ENCODE peak calls at places on chromosomes 16 and 17, in five cellular contexts. Z is nephron progenitor cell; C is skeletal muscle cell; S is activated T-helper 1 cell treated with anti-CD3 and anti-CD28 coated beads, Interleukin-12 subunit alpha, Interleukin-12 subunit beta, Interleukin-2, Interleukin-4 antibody, amounts not matched to agents 30 ng/mL and 10 ng/mL and 1 ng/mL, durations not matched to agents 14 hours and 24 hours and 36 hours; O is activated naive CD4-positive, alpha-beta T cell. H is an unnamed sample.

GRCh38 chr17:69972251-69972650 is 102.8 kb upstream of the KCNJ16 start:
- DNase-seq in Z (no peak), C (no peak), S (no peak), O (no peak), H (peak; percentile 18)

GRCh38 chr17:82868715-82869131 is 28.9 kb upstream of the ZNF750 start:
- DNase-seq in Z (no peak), C (no peak), S (no peak), O (no peak), H (no peak)

GRCh38 chr17:72034000-72034399 is 86.8 kb upstream of the SOX9 start:
- DNase-seq in Z (no peak), C (no peak), S (no peak), O (no peak), H (no peak)

GRCh38 chr17:22310717-22311686 is 618.7 kb downstream of the KCNJ18 start:
- DNase-seq in Z (no peak), C (no peak), S (no peak), O (no peak), H (no peak)

GRCh38 chr17:80891096-80892018 is 100.3 kb upstream of the CHMP6 start:
- DNase-seq in Z (no peak), C (peak; percentile 42), S (peak; percentile 79), O (no peak), H (peak; percentile 98)

GRCh38 chr16:85514295-85514600 is 98.9 kb upstream of the GSE1 start:
- DNase-seq in Z (no peak), C (no peak), S (no peak), O (no peak), H (no peak)

GRCh38 chr17:55440391-55440790 is 18.8 kb upstream of the MMD start:
- DNase-seq in Z (no peak), C (no peak), S (no peak), O (no peak), H (no peak)

GRCh38 chr16:62036101-62036806 is at the start of gene CDH8:
- DNase-seq in Z (peak; percentile 69), C (no peak), S (no peak), O (no peak), H (peak; percentile 12)

GRCh38 chr16:16797239-16797638 is 418.3 kb downstream of the NPIPA7 start:
- DNase-seq in Z (peak; percentile 54), C (no peak), S (no peak), O (no peak), H (no peak)

GRCh38 chr16:68086860-68087268 is 1.7 kb downstream of the NFATC3 start:
- DNase-seq in Z (no peak), C (no peak), S (no peak), O (no peak), H (no peak)

GRCh38 chr17:66494023-66494803 is 191.8 kb downstream of the PRKCA start:
- DNase-seq in Z (no peak), C (peak; percentile 88), S (no peak), O (no peak), H (peak; percentile 92)

GRCh38 chr17:57455063-57455914 is 199.0 kb downstream of the MSI2 start:
- DNase-seq in Z (no peak), C (no peak), S (peak; percentile 33), O (no peak), H (peak; percentile 94)

GRCh38 chr16:10150906-10151305 is 31.3 kb downstream of the GRIN2A start:
- DNase-seq in Z (no peak), C (no peak), S (no peak), O (no peak), H (no peak)

GRCh38 chr17:57913576-57914273 is 41.5 kb downstream of the CUEDC1 start:
- DNase-seq in Z (no peak), C (no peak), S (no peak), O (no peak), H (no peak)

GRCh38 chr16:85969159-85969558 is 70.2 kb downstream of the IRF8 start:
- DNase-seq in Z (no peak), C (peak; percentile 4), S (no peak), O (no peak), H (peak; percentile 77)

GRCh38 chr16:69031877-69032301 is 73.6 kb upstream of the HAS3 start:
- DNase-seq in Z (no peak), C (no peak), S (no peak), O (no peak), H (no peak)

GRCh38 chr17:79461041-79461440 is 149.8 kb downstream of the RBFOX3 start:
- DNase-seq in Z (no peak), C (no peak), S (no peak), O (no peak), H (peak; percentile 50)

GRCh38 chr16:1183235-1183907 is 30.5 kb downstream of the CACNA1H start:
- DNase-seq in Z (peak; percentile 72), C (no peak), S (no peak), O (no peak), H (peak; percentile 55)

GRCh38 chr17:50953831-50954601 is 87.9 kb upstream of the TOB1 start:
- DNase-seq in Z (peak; percentile 63), C (peak; percentile 86), S (no peak), O (no peak), H (peak; percentile 77)

GRCh38 chr17:41537990-41538389 is 9.9 kb upstream of the KRT19 start:
- DNase-seq in Z (no peak), C (no peak), S (no peak), O (no peak), H (no peak)

GRCh38 chr17:71505200-71505599 is 615.6 kb upstream of the SOX9 start:
- DNase-seq in Z (no peak), C (no peak), S (no peak), O (no peak), H (peak; percentile 79)

GRCh38 chr16:87053016-87053982 is 263.9 kb downstream of the C16orf95 start:
- DNase-seq in Z (no peak), C (no peak), S (no peak), O (no peak), H (no peak)

GRCh38 chr16:55272787-55273186 is 51.2 kb upstream of the IRX6 start:
- DNase-seq in Z (no peak), C (no peak), S (no peak), O (no peak), H (no peak)

GRCh38 chr17:73304971-73305786 is 6.6 kb downstream of the CDC42EP4 start:
- DNase-seq in Z (peak; percentile 51), C (no peak), S (no peak), O (no peak), H (peak; percentile 67)

GRCh38 chr16:86951831-86952598 is 365.2 kb downstream of the C16orf95 start:
- DNase-seq in Z (no peak), C (peak; percentile 100), S (no peak), O (no peak), H (peak; percentile 99)

GRCh38 chr17:17300624-17301568 is 2.3 kb upstream of the NT5M start:
- DNase-seq in Z (peak; percentile 91), C (no peak), S (peak; percentile 40), O (no peak), H (peak; percentile 33)

GRCh38 chr17:74165811-74166365 is 37.6 kb upstream of the RPL38 start:
- DNase-seq in Z (no peak), C (no peak), S (no peak), O (no peak), H (no peak)

GRCh38 chr16:86039606-86040005 is 140.6 kb downstream of the IRF8 start:
- DNase-seq in Z (no peak), C (no peak), S (no peak), O (no peak), H (no peak)

GRCh38 chr16:73047536-73048291 is at the start of gene ZFHX3:
- DNase-seq in Z (peak; percentile 78), C (no peak), S (peak; percentile 12), O (no peak), H (no peak)

GRCh38 chr16:89357460-89357859 is 132.9 kb downstream of the ANKRD11 start:
- DNase-seq in Z (no peak), C (no peak), S (no peak), O (no peak), H (no peak)

GRCh38 chr16:66271074-66272060 is 95.1 kb upstream of the CDH5 start:
- DNase-seq in Z (no peak), C (no peak), S (no peak), O (no peak), H (no peak)

GRCh38 chr17:29240477-29240876 is 6.2 kb upstream of the CRYBA1 start:
- DNase-seq in Z (no peak), C (no peak), S (no peak), O (no peak), H (no peak)

GRCh38 chr17:14245629-14246028 is 9.0 kb upstream of the CDRT15 start:
- DNase-seq in Z (no peak), C (no peak), S (no peak), O (no peak), H (no peak)

GRCh38 chr16:71807905-71808592 is 585 bp downstream of the AP1G1 start:
- DNase-seq in Z (no peak), C (no peak), S (no peak), O (no peak), H (peak; percentile 20)

GRCh38 chr17:74339537-74340195 is 13.6 kb downstream of the KIF19 start:
- DNase-seq in Z (no peak), C (no peak), S (no peak), O (no peak), H (no peak)

GRCh38 chr17:62899349-62899748 is 66.7 kb upstream of the TANC2 start:
- DNase-seq in Z (no peak), C (no peak), S (no peak), O (no peak), H (no peak)

GRCh38 chr16:67719778-67720144 is 645 bp upstream of the GFOD2 start:
- DNase-seq in Z (peak; percentile 17), C (peak; percentile 9), S (peak; percentile 7), O (no peak), H (peak; percentile 60)